ENCODE peak calls at places on chromosomes 11 and 22, in nine cellular contexts. W is thoracic aorta, Z is epithelial cell of proximal tubule, I is spleen, O is prostate gland, L is OCI-LY7, Y is right lobe of liver, M is IMR-90, R is cardiac muscle cell. G is an unnamed sample.

GRCh38 chr22:38311331-38311635 is 6.0 kb downstream of the CSNK1E start:
- DNase-seq in Y (no peak), Z (no peak), R (peak), W (no peak), M (no peak), L (peak), O (no peak), I (no peak), G (no peak)

GRCh38 chr11:118258410-118258809 is 5.7 kb downstream of the MPZL2 start:
- DNase-seq in I (no peak), Y (no peak), Z (no peak), L (peak), O (no peak), W (no peak), R (no peak), M (no peak), G (no peak)

GRCh38 chr11:114562166-114562916 is 2.7 kb upstream of the NXPE1 start:
- DNase-seq in I (no peak), O (no peak), Z (no peak), W (no peak), Y (no peak), R (peak), M (peak), L (no peak), G (no peak)

GRCh38 chr11:134048028-134048427 is 20.8 kb upstream of the JAM3 start:
- DNase-seq in Y (peak), O (no peak), L (no peak), M (no peak), R (no peak), Z (no peak), W (no peak), I (no peak), G (no peak)

GRCh38 chr22:42604403-42604802 is 10.3 kb downstream of the POLDIP3 start:
- DNase-seq in R (peak), W (no peak), I (no peak), Z (no peak), O (no peak), Y (no peak), L (no peak), M (peak), G (no peak)

GRCh38 chr11:34773826-34774225 is 142.4 kb downstream of the APIP start:
- DNase-seq in W (no peak), O (no peak), Y (no peak), M (peak), R (peak), I (no peak), Z (no peak), L (no peak), G (no peak)

GRCh38 chr11:123979311-123979710 is 1.7 kb upstream of the OR10S1 start:
- DNase-seq in O (no peak), W (no peak), L (no peak), M (no peak), Y (no peak), Z (no peak), R (no peak), I (no peak), G (no peak)

GRCh38 chr11:105577645-105578044 is 32.2 kb upstream of the GRIA4 start:
- DNase-seq in L (no peak), O (no peak), R (peak), Z (no peak), I (no peak), Y (no peak), W (no peak), M (peak), G (no peak)

GRCh38 chr11:13118194-13118593 is 109.1 kb downstream of the RASSF10 start:
- DNase-seq in Z (peak), L (no peak), Y (no peak), M (peak), W (no peak), I (no peak), O (no peak), R (peak), G (no peak)

GRCh38 chr11:93608280-93608862 is 53.1 kb upstream of the CEP295 start:
- DNase-seq in L (no peak), Y (no peak), O (no peak), R (no peak), W (no peak), Z (no peak), M (no peak), I (no peak), G (no peak)

GRCh38 chr22:27406389-27406861 is 395.1 kb downstream of the MN1 start:
- DNase-seq in Y (no peak), Z (no peak), I (no peak), M (peak), L (no peak), O (no peak), R (no peak), W (no peak), G (no peak)

GRCh38 chr11:130629039-130629438 is 180.6 kb downstream of the ADAMTS15 start:
- DNase-seq in R (no peak), W (no peak), I (no peak), M (no peak), O (no peak), Z (no peak), L (no peak), Y (no peak), G (no peak)

GRCh38 chr22:19401483-19401882 is 30.1 kb downstream of the HIRA start:
- DNase-seq in R (no peak), O (no peak), I (no peak), Z (no peak), M (no peak), L (no peak), Y (no peak), W (no peak), G (no peak)

GRCh38 chr11:128406365-128406706 is 181.0 kb downstream of the ETS1 start:
- DNase-seq in I (no peak), Z (no peak), L (no peak), Y (no peak), O (no peak), M (no peak), W (no peak), R (no peak), G (no peak)

GRCh38 chr11:8642226-8642625 is 40.2 kb downstream of the TRIM66 start:
- DNase-seq in L (no peak), W (no peak), Y (no peak), M (no peak), I (no peak), R (no peak), Z (no peak), O (no peak), G (no peak)

GRCh38 chr11:31959711-31960110 is 131.2 kb upstream of the RCN1 start:
- DNase-seq in R (no peak), Z (peak), W (no peak), O (no peak), M (peak), I (no peak), Y (no peak), L (no peak), G (no peak)

GRCh38 chr11:842370-843002 is at the start of the genes POLR2L and TSPAN4:
- DNase-seq in I (peak), W (peak), M (peak), Y (peak), L (peak), R (peak), O (peak), Z (no peak), G (peak)

DNA sequence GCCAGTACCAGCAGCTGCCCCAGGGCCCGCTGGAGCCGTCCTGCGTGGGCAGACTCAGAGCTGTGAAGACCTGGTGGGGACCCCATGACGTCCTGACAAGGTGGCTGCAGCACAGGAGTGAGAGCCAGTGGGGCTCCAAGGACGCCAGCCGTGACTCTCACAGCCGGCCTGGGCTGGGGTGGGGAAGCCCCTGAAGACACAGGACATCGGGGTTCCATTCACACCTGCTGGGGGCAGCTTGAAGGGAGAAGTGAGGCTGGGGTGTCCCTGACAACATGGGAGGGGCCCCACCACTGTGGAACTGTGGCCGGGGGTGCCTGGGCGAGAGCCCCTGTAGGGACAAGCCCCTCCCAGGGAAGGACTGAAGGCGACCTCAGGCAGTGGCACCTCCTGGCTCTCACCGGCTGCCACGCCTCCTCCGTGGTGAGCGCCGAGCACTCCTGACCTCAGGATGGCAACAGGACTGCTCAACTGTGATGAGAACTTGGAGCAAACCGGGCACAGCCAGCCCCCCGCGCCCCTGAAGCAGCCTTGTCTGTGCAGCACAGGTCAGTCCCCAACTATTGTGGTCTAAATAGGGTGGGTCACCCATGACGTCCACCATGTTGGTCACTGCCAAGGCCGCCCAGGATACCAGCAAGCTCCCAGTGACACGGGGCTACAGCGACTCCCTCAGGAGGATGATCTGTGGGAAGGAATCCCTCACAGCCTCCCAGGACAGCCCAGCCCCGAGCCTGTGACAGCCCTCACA is 22.7 kb upstream of the IL17REL start:
- DNase-seq in M (no peak), Y (no peak), W (no peak), I (peak), O (no peak), Z (no peak), R (no peak), L (no peak), G (no peak)
- TF ChIP-seq CTCF in M (no peak), Y (no peak), W (no peak), I (no peak), O (no peak), Z (no peak), R (no peak), L (no peak), G (no peak)

DNA sequence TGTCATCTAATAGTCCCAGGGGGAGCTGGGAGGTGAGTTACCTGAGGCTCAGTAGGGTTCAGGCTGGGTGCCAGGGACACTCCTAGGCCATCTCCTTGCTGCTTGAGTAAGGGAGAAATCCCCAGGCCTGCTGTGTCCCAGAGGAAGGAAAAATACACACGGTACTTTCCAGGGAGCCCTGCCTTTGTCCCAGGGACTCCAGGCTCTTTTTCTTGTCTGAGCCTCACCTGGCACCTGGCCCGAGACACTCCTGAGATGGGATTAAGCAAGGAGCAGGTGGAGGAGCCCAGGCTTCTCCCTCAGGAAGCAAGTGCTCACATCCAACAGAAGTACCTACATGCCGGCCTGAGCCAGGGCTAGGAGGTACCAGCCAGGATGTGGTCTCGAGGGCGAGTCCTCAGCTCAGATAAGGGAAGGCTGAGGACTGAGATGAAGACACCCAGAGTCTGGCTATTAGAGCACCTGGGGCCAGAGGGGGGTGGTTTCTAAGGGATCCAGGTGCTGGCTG is 899 bp upstream of the KLHDC7B start:
- DNase-seq in O (no peak), W (no peak), I (peak), L (peak), M (no peak), R (no peak), Z (no peak), Y (no peak), G (no peak)
- H3K4me3 ChIP-seq in O (no peak), W (peak), I (no peak), L (no peak), M (no peak), R (no peak), Z (no peak), Y (no peak), G (no peak)

GRCh38 chr11:100010393-100010792 is 676.7 kb upstream of the ARHGAP42 start:
- DNase-seq in O (no peak), R (no peak), L (no peak), Y (no peak), I (no peak), W (no peak), M (no peak), Z (no peak), G (no peak)
- TF ChIP-seq CTCF in O (no peak), R (no peak), L (peak), Y (no peak), I (no peak), W (no peak), M (no peak), Z (peak), G (no peak)

GRCh38 chr11:65316979-65317786 is 2.5 kb downstream of the CDC42EP2 start:
- DNase-seq in I (no peak), W (no peak), Z (peak), Y (peak), L (no peak), O (peak), M (peak), R (peak), G (peak)
- H3K4me3 ChIP-seq in I (peak), W (peak), Z (peak), Y (no peak), L (no peak), O (peak), M (peak), R (no peak), G (peak)

DNA sequence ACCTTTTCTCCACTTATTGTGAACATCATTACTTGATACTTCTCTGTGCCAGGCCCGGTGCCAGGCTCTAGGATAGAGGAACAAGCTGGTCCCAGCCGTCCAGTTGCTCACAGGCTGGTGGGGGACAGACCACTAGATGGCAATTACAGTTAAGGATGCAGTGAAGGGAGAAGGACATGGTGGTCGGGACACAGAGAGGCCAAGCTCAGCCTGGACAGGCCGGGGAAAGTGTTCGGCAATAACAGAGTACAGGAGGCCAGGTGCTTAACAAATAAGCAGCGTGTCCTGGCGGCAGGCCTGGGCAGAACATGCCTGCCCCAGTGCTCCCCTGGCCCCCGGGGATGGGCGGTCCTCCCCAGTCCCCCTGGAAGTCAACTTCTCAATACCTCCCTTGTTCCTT is 5.5 kb downstream of the LGALS12 start:
- DNase-seq in Z (no peak), O (no peak), I (no peak), W (no peak), L (no peak), M (no peak), R (no peak), Y (peak), G (no peak)
- TF ChIP-seq CTCF in Z (no peak), O (no peak), I (no peak), W (no peak), L (no peak), M (no peak), R (no peak), Y (no peak), G (no peak)

G was measured in left ventricle myocardium inferior.